ENCODE peak calls at places on chromosomes 4 and X, in nine cellular contexts. H is AG09309, C is kidney epithelial cell, F is MCF 10A, I is tibial nerve, U is upper lobe of left lung, K is WTC11, Q is stomach, N is transverse colon. R is an unnamed sample.

GRCh38 chrX:49155900-49156837 is 6.4 kb upstream of the MAGIX start:
- DNase-seq in K (peak), C (no peak), F (peak), H (no peak), Q (peak), U (peak), I (peak), N (peak), R (peak)

GRCh38 chr4:7785017-7785416 is 154.6 kb downstream of the AFAP1 start:
- DNase-seq in C (no peak), N (no peak), I (no peak), F (no peak), H (no peak), U (no peak), K (no peak), Q (no peak), R (no peak)

GRCh38 chrX:48890934-48891401 is 6.6 kb downstream of the TIMM17B start:
- DNase-seq in C (no peak), U (peak), F (no peak), Q (no peak), K (peak), N (no peak), I (no peak), H (no peak), R (no peak)

GRCh38 chrX:150873616-150874015 is 24.9 kb downstream of the CD99L2 start:
- DNase-seq in Q (peak), C (no peak), U (no peak), K (no peak), H (no peak), F (peak), I (no peak), N (no peak), R (no peak)

GRCh38 chrX:105120460-105120859 is 100.0 kb downstream of the TEX13A start:
- DNase-seq in I (no peak), H (no peak), C (no peak), K (no peak), F (no peak), N (no peak), Q (no peak), U (no peak), R (no peak)

GRCh38 chrX:145865082-145865481 is 47.5 kb downstream of the SLITRK2 start:
- DNase-seq in H (no peak), Q (no peak), K (no peak), U (no peak), I (no peak), C (peak), F (no peak), N (no peak), R (no peak)

GRCh38 chrX:71895607-71896006 is 15.0 kb upstream of the NHSL2 start:
- DNase-seq in K (no peak), N (no peak), Q (no peak), C (no peak), U (no peak), F (no peak), I (no peak), H (no peak), R (no peak)

GRCh38 chrX:104105330-104105729 is 7.0 kb upstream of the ZCCHC18 start:
- DNase-seq in Q (no peak), K (no peak), U (no peak), F (no peak), C (no peak), H (no peak), I (no peak), N (no peak), R (no peak)

GRCh38 chrX:19660604-19661003 is 145.3 kb upstream of the MAP3K15 start:
- DNase-seq in Q (no peak), C (no peak), K (no peak), U (no peak), F (peak), N (no peak), H (no peak), I (no peak), R (no peak)

GRCh38 chrX:109812236-109812635 is 79.2 kb upstream of the ACSL4 start:
- DNase-seq in H (no peak), U (no peak), N (no peak), I (no peak), K (no peak), Q (no peak), F (no peak), C (no peak), R (no peak)

GRCh38 chrX:2710041-2710471 is 19.0 kb downstream of the CD99 start:
- DNase-seq in U (no peak), F (peak), Q (no peak), C (no peak), I (no peak), K (no peak), N (peak), H (no peak), R (no peak)

GRCh38 chr4:128917781-128918180 is 108.3 kb downstream of the JADE1 start:
- DNase-seq in F (no peak), N (no peak), U (no peak), I (no peak), C (no peak), K (no peak), H (no peak), Q (no peak), R (no peak)

GRCh38 chr4:7699040-7699439 is 240.6 kb downstream of the AFAP1 start:
- DNase-seq in I (no peak), N (no peak), K (no peak), F (no peak), Q (no peak), C (peak), H (peak), U (no peak), R (no peak)

GRCh38 chr4:134935320-134935719 is 733.7 kb upstream of the PABPC4L start:
- DNase-seq in I (peak), K (peak), C (no peak), U (no peak), N (no peak), Q (peak), F (peak), H (no peak), R (no peak)

GRCh38 chr4:83082777-83083176 is 31.8 kb downstream of the PLAC8 start:
- DNase-seq in C (no peak), H (no peak), F (peak), K (no peak), N (no peak), U (peak), I (no peak), Q (peak), R (no peak)

GRCh38 chrX:110132450-110133114 is 129.7 kb downstream of the TMEM164 start:
- DNase-seq in C (no peak), H (no peak), K (no peak), F (no peak), Q (no peak), I (no peak), U (no peak), N (no peak), R (no peak)

GRCh38 chrX:78624884-78625283 is 34.2 kb downstream of the RTL3 start:
- DNase-seq in F (no peak), N (no peak), K (no peak), U (no peak), Q (no peak), H (no peak), I (no peak), C (no peak), R (no peak)

GRCh38 chr4:143336828-143337599 is at the start of gene GAB1:
- DNase-seq in N (peak), K (peak), C (no peak), F (peak), H (no peak), Q (peak), I (peak), U (peak), R (peak)

GRCh38 chrX:18377802-18378201 is 23.3 kb upstream of the SCML2 start:
- DNase-seq in Q (peak), C (no peak), N (peak), I (peak), H (no peak), F (peak), U (no peak), K (peak), R (no peak)

GRCh38 chrX:133838761-133839676 is 146.4 kb downstream of the GPC3 start:
- DNase-seq in U (no peak), C (no peak), Q (no peak), H (no peak), N (peak), F (peak), I (peak), K (peak), R (peak)

GRCh38 chr4:138953962-138954371 is 61.6 kb upstream of the NOCT start:
- DNase-seq in N (no peak), I (peak), C (peak), H (peak), Q (no peak), K (no peak), F (peak), U (no peak), R (no peak)

GRCh38 chr4:79241846-79242245 is 84.0 kb downstream of the NAA11 start:
- DNase-seq in N (no peak), C (peak), U (no peak), Q (no peak), K (no peak), H (no peak), I (no peak), F (peak), R (no peak)

GRCh38 chr4:107058828-107059227 is 22.7 kb upstream of the DKK2 start:
- DNase-seq in K (no peak), I (no peak), Q (no peak), H (no peak), N (no peak), U (no peak), F (peak), C (no peak), R (no peak)

GRCh38 chr4:139167774-139168444 is 9.1 kb downstream of the ELF2 start:
- DNase-seq in H (no peak), K (no peak), F (peak), U (no peak), C (no peak), N (no peak), Q (no peak), I (peak), R (no peak)

GRCh38 chrX:140602140-140602539 is 97.3 kb upstream of the SOX3 start:
- DNase-seq in U (no peak), Q (no peak), N (no peak), I (no peak), F (no peak), C (no peak), H (no peak), K (no peak), R (no peak)

GRCh38 chrX:129759576-129760061 is 20.1 kb upstream of the SASH3 start:
- DNase-seq in H (peak), K (no peak), Q (peak), U (peak), N (peak), C (peak), F (peak), I (peak), R (no peak)

GRCh38 chr4:109294006-109294405 is 8.5 kb downstream of the COL25A1 start:
- DNase-seq in K (peak), Q (no peak), N (no peak), C (no peak), U (no peak), I (no peak), F (peak), H (no peak), R (no peak)

GRCh38 chr4:42483426-42484379 is 86.4 kb downstream of the SHISA3 start:
- DNase-seq in U (no peak), Q (no peak), N (no peak), C (no peak), F (no peak), H (no peak), I (peak), K (no peak), R (no peak)

GRCh38 chr4:170716868-170717267 is 627.1 kb upstream of the AADAT start:
- DNase-seq in U (no peak), N (no peak), Q (no peak), I (no peak), K (no peak), F (no peak), H (no peak), C (no peak), R (no peak)

GRCh38 chrX:16212436-16212835 is 45.2 kb downstream of the MAGEB17 start:
- DNase-seq in N (no peak), C (no peak), H (no peak), U (no peak), F (peak), Q (no peak), I (no peak), K (no peak), R (no peak)
- TF ChIP-seq CTCF in N (no peak), C (peak), H (peak), U (no peak), F (peak), Q (no peak), I (no peak), K (no peak), R (no peak)

GRCh38 chr4:112894951-112895350 is 154.5 kb upstream of the ANK2 start:
- DNase-seq in Q (no peak), N (no peak), F (no peak), I (no peak), K (no peak), C (no peak), H (no peak), U (no peak), R (no peak)
- TF ChIP-seq CTCF in Q (no peak), N (no peak), F (no peak), I (no peak), K (no peak), C (no peak), H (no peak), U (no peak), R (no peak)

GRCh38 chrX:28668957-28669356 is 81.7 kb downstream of the IL1RAPL1 start:
- DNase-seq in N (no peak), I (no peak), C (no peak), F (no peak), U (no peak), K (no peak), H (no peak), Q (no peak), R (no peak)
- TF ChIP-seq CTCF in N (no peak), I (no peak), C (no peak), F (no peak), U (no peak), K (no peak), H (no peak), Q (no peak), R (no peak)

GRCh38 chr4:169009281-169010124 is 552 bp downstream of the CBR4 start:
- DNase-seq in H (no peak), K (peak), F (peak), I (peak), U (peak), N (peak), Q (peak), C (no peak), R (peak)
- TF ChIP-seq CTCF in H (peak), K (no peak), F (no peak), I (no peak), U (no peak), N (peak), Q (no peak), C (peak), R (no peak)

DNA sequence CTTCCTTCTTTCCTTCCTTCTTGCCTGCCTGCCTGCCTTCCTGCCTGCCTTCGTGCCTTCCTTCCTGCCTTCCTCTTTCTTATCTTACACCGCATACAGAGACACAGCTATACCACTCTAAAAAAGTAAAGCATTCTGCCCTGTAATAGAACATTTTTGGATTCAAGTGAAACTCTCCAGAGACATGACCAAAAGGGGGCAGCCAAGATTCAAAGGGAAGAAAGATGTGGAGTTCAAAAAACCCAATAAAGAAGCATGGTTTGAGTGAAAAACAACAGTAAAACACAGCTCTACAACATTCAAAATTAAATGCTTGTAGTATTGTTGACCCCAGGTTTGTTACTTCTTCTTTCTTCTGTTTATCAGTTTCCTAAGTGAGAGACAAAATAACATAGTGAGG is 914.9 kb upstream of the PCDH7 start:
- DNase-seq in N (no peak), C (no peak), F (peak), Q (no peak), H (no peak), K (peak), U (no peak), I (no peak), R (no peak)
- TF ChIP-seq CTCF in N (no peak), C (no peak), F (peak), Q (no peak), H (peak), K (no peak), U (no peak), I (no peak), R (no peak)

GRCh38 chr4:176222149-176222548 is 26.8 kb upstream of the SPATA4 start:
- DNase-seq in U (no peak), K (no peak), Q (no peak), H (no peak), F (no peak), C (no peak), I (no peak), N (no peak), R (no peak)

DNA sequence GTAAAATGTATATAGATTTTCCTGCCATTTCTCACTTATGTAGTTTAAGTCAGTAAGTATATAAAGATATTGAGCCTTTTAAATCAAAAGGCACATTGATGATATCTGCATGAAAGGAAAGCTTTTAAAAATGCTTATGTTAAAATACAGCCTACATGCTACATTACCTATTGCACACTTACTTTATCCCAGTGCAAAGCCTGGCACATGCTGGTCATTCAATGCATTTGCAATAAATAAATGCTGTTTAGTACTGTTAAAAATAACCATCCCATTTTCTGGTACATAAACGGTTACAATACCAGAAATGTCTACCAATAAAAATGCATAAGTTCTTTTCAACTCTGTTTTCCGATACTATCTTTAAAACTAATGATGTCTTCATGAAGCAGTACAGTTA is 22.1 kb upstream of the SPATA4 start:
- DNase-seq in C (no peak), I (no peak), N (no peak), Q (no peak), H (no peak), K (no peak), U (no peak), F (no peak), R (no peak)
- TF ChIP-seq CTCF in C (no peak), I (no peak), N (no peak), Q (no peak), H (no peak), K (no peak), U (no peak), F (no peak), R (no peak)

DNA sequence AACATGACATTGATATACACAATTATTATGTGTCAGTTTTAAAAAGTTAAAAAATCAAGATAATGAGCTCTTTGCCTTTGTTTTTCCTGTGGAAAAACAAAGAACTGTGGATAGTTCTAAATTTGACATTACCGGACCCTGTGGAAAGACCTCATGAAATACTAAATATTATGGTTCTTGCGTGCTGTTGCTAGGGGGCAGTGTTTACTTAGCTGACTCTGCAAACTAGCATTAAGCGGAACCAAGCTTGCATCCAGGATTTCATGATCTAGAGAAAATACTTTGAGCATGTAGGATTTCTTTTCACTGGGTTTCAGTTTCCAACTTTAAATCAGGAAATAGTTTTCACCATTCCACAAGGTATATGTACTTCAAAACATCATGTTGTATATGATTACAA is 33.6 kb downstream of the CLCN4 start:
- DNase-seq in C (no peak), K (no peak), H (peak), F (peak), N (peak), U (no peak), Q (no peak), I (peak), R (no peak)
- TF ChIP-seq CTCF in C (peak), K (no peak), H (peak), F (peak), N (no peak), U (no peak), Q (no peak), I (peak), R (no peak)

DNA sequence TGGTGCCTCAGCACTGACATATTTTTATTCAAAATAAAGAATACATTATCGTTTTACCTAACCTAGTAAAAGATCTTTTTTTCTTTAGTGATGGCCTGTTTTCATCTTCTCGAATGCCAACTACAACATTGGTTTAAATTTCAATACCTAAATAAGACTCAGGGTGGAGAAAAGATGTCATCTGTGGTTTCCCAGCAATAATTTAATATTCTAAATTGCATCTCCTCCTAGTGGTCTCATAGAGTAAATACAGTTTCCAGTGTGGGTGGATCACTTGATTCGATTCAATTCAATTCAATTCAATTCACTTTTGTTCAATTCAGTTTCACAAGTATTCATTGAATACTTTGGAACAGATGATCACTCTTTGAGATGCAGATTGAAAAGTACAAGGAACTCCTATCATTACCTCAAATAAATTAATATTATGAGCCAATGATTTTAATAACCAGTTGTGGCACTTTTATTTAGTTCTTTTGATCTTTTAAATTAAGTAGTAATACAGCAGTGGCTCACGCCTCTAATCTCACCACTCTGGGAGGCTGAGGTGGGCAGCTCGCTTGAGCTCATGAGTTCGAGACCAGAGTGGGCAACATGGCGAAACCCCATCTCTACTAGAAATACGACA is 427.2 kb downstream of the FAT4 start:
- DNase-seq in U (no peak), N (no peak), Q (no peak), F (peak), C (no peak), K (no peak), I (no peak), H (no peak), R (no peak)
- TF ChIP-seq CTCF in U (peak), N (peak), Q (no peak), F (peak), C (peak), K (peak), I (peak), H (peak), R (peak)

DNA sequence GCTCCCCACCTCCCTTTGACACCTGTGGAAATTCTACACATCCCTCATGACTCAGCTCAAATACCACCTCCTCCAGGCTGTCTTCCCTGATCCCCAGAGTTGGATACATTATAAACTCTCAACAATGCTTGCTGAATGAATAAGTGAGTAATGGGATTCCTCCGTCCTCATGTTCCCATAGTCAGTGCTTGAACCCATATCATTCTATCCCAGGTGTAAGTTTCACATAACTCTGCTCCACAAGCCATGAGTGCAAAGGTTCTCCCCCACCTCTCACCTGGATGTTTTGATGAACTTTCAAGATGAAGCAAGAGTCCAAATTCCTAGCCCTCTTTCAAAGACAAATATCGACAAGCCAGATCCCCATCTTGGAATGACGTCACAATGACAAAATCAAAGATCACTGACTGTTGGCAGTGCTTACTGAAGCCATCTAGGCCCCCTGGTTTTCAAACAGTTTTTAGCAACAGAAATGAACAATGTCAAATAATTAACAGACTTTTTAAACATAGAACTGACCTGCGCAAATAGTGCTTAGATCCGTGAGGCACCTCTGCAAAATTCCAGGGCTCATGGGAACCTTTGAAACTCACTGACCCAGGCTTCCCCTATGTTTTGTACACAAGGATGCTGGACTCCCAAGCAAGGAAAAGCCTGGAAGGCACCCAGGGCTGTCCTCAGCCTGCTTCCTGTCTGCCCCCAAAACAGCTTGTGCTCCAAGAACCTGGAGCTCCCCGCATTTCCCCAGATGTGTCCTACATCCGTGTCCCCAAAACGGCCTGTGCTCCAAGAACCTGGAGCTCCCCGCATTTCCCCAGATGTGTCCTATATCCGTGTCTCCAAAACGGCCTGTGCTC is 4.0 kb downstream of the SLC2A9 start:
- DNase-seq in Q (no peak), H (no peak), F (no peak), I (no peak), N (no peak), U (no peak), K (no peak), C (no peak), R (no peak)
- TF ChIP-seq CTCF in Q (no peak), H (no peak), F (no peak), I (no peak), N (no peak), U (no peak), K (no peak), C (no peak), R (no peak)